ENCODE peak calls at places on chromosome 22, in five cellular contexts. I is neuronal stem cell, X is H9, N is mesenchymal stem cell, S is IMR-90. R is an unnamed sample.
A peak's percentile ranks its signal among the peaks of the same experiment; 100 is the strongest.

GRCh38 chr22:20510811-20511577 is 3.6 kb downstream of the MED15 start:
- DNase-seq in S (no peak), N (no peak), I (no peak), X (no peak), R (no peak)

GRCh38 chr22:34973926-34974325 is 92.0 kb upstream of the ISX start:
- DNase-seq in X (no peak), S (no peak), N (no peak), I (no peak), R (no peak)

GRCh38 chr22:44107341-44107740 is 73.4 kb upstream of the PARVG start:
- DNase-seq in I (no peak), S (no peak), X (peak; percentile 75), N (no peak), R (no peak)

GRCh38 chr22:36507518-36508010 is 724 bp upstream of the FOXRED2 start:
- DNase-seq in S (no peak), N (no peak), X (no peak), I (no peak), R (no peak)

GRCh38 chr22:42932857-42933782 is 76.0 kb upstream of the ARFGAP3 start:
- DNase-seq in N (no peak), S (peak; percentile 28), I (no peak), X (no peak), R (peak; percentile 44)

GRCh38 chr22:50722716-50723428 is 15.1 kb upstream of the ACR start:
- DNase-seq in I (no peak), N (no peak), X (no peak), S (no peak), R (no peak)

GRCh38 chr22:47324435-47324990 is 562.1 kb downstream of the TBC1D22A start:
- DNase-seq in N (no peak), X (no peak), S (no peak), I (no peak), R (no peak)

GRCh38 chr22:37060801-37061610 is 9.5 kb downstream of the KCTD17 start:
- DNase-seq in X (no peak), S (no peak), N (no peak), I (no peak), R (no peak)

GRCh38 chr22:44247923-44248892 is 64.5 kb downstream of the SHISAL1 start:
- DNase-seq in N (no peak), X (no peak), I (no peak), S (no peak), R (no peak)

GRCh38 chr22:29380032-29380781 is 8.2 kb downstream of the AP1B1 start:
- DNase-seq in N (peak; percentile 15), I (no peak), X (no peak), S (peak; percentile 58), R (peak; percentile 37)

GRCh38 chr22:23804781-23805291 is 18.1 kb downstream of the SMARCB1 start:
- DNase-seq in X (no peak), S (no peak), N (no peak), I (no peak), R (no peak)

GRCh38 chr22:47808236-47808845 is 1045.9 kb downstream of the TBC1D22A start:
- DNase-seq in I (no peak), S (no peak), N (no peak), X (no peak), R (no peak)

GRCh38 chr22:37284807-37285355 is 2.6 kb downstream of the CYTH4 start:
- DNase-seq in I (no peak), S (no peak), X (no peak), N (peak; percentile 20), R (peak; percentile 30)

GRCh38 chr22:23137905-23138520 is 3.8 kb downstream of the RSPH14 start:
- DNase-seq in S (no peak), X (no peak), I (no peak), N (no peak), R (no peak)

GRCh38 chr22:17871726-17872458 is 97.6 kb upstream of the BID start:
- DNase-seq in N (no peak), X (no peak), I (no peak), S (no peak), R (peak; percentile 44)

GRCh38 chr22:27772370-27773235 is 29.0 kb downstream of the MN1 start:
- DNase-seq in N (no peak), X (no peak), I (no peak), S (no peak), R (no peak)

GRCh38 chr22:43060213-43060612 is 29.0 kb downstream of the TTLL1 start:
- DNase-seq in S (no peak), N (peak; percentile 15), I (peak; percentile 44), X (peak; percentile 86), R (peak; percentile 59)

GRCh38 chr22:20319041-20319744 is 667 bp downstream of the DGCR6L start:
- DNase-seq in I (no peak), X (peak; percentile 42), N (peak; percentile 54), S (no peak), R (peak; percentile 56)

GRCh38 chr22:19139974-19140373 is 4.5 kb downstream of the ESS2 start:
- DNase-seq in N (no peak), X (no peak), I (no peak), S (no peak), R (no peak)

GRCh38 chr22:35894464-35894878 is 134.2 kb downstream of the RBFOX2 start:
- DNase-seq in S (no peak), X (no peak), N (no peak), I (no peak), R (no peak)

GRCh38 chr22:17114958-17115235 is 6.3 kb downstream of the TMEM121B start:
- DNase-seq in S (no peak), N (no peak), X (no peak), I (no peak), R (no peak)

GRCh38 chr22:38429460-38430128 is 25.4 kb downstream of the KCNJ4 start:
- DNase-seq in S (peak; percentile 13), N (peak; percentile 69), I (no peak), X (peak; percentile 20), R (no peak)

GRCh38 chr22:43885786-43886185 is 6.0 kb downstream of the PNPLA5 start:
- DNase-seq in S (no peak), I (no peak), N (no peak), X (no peak), R (no peak)

GRCh38 chr22:37222440-37222971 is 10.2 kb upstream of the SSTR3 start:
- DNase-seq in N (no peak), X (no peak), I (no peak), S (no peak), R (no peak)

GRCh38 chr22:35530700-35531099 is 9.9 kb upstream of the RASD2 start:
- DNase-seq in N (no peak), I (no peak), S (no peak), X (no peak), R (no peak)

GRCh38 chr22:28989484-28989883 is 72.1 kb downstream of the C22orf31 start:
- DNase-seq in S (no peak), X (no peak), I (no peak), N (no peak), R (no peak)

GRCh38 chr22:22080270-22080669 is 97.7 kb upstream of the TOP3B start:
- DNase-seq in I (no peak), S (no peak), N (no peak), X (no peak), R (no peak)

GRCh38 chr22:38345782-38346181 is 28.5 kb upstream of the CSNK1E start:
- DNase-seq in X (no peak), S (no peak), N (no peak), I (no peak), R (no peak)

GRCh38 chr22:39317084-39317755 is 2.2 kb downstream of the RPL3 start:
- DNase-seq in S (no peak), N (peak; percentile 50), X (peak; percentile 37), I (no peak), R (peak; percentile 22)

GRCh38 chr22:36493690-36494110 is 12.3 kb upstream of the TXN2 start:
- DNase-seq in N (no peak), I (no peak), S (no peak), X (no peak), R (no peak)

GRCh38 chr22:36369922-36370781 is 17.6 kb downstream of the MYH9 start:
- DNase-seq in I (no peak), X (no peak), S (peak; percentile 41), N (peak; percentile 68), R (peak; percentile 94)

GRCh38 chr22:22342697-22343602 is 98.4 kb downstream of the VPREB1 start:
- DNase-seq in S (no peak), X (peak; percentile 93), I (peak; percentile 57), N (peak; percentile 24), R (peak; percentile 93)

GRCh38 chr22:44312766-44313165 is at the start of gene SHISAL1:
- DNase-seq in I (no peak), X (no peak), S (peak; percentile 22), N (peak; percentile 53), R (no peak)

GRCh38 chr22:27627901-27628300 is 173.7 kb downstream of the MN1 start:
- DNase-seq in N (no peak), X (no peak), S (no peak), I (no peak), R (no peak)

GRCh38 chr22:27641049-27641790 is 160.3 kb downstream of the MN1 start:
- DNase-seq in S (peak; percentile 29), I (no peak), X (no peak), N (peak; percentile 51), R (no peak)

GRCh38 chr22:24507742-24508141 is 12.6 kb downstream of the UPB1 start:
- DNase-seq in N (no peak), I (no peak), S (no peak), X (peak; percentile 90), R (no peak)

GRCh38 chr22:21775061-21775460 is 39.5 kb upstream of the YPEL1 start:
- DNase-seq in S (peak; percentile 61), I (no peak), X (no peak), N (no peak), R (no peak)

GRCh38 chr22:43529461-43529860 is 117.6 kb downstream of the MPPED1 start:
- DNase-seq in S (no peak), X (no peak), I (no peak), N (no peak), R (no peak)

GRCh38 chr22:47944941-47945340 is 1182.5 kb downstream of the TBC1D22A start:
- DNase-seq in N (no peak), S (no peak), I (no peak), X (no peak), R (no peak)

DNA sequence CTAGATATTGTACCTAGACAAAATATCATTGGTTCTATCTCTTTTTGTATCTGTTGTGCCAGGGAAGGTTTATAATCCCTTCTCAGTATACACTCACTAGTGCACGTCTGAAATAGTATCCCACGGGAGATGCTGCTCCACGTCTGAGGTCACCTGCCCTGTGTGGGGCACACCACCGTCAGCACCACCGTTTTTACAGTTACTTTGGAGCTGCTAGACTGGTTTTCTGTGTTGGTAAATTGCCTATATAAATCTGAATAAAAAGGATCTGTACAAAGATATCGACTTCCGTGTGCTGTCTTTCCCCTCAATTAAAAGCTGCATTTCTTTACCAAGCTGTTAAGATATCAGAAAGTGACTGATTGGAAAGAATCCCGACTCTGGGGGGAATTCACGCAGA is 13.0 kb upstream of the MYO18B start:
- DNase-seq in I (no peak), S (no peak), X (no peak), N (no peak), R (no peak)
- H3K9ac ChIP-seq in I (no peak overlapping the region), S (no peak overlapping the region), X (no peak overlapping the region), N (no peak overlapping the region), R (no peak overlapping the region)

GRCh38 chr22:31753005-31753633 is 700 bp upstream of the DEPDC5 start:
- DNase-seq in N (peak; percentile 46), S (no peak), I (peak; percentile 66), X (peak; percentile 93), R (peak; percentile 57)
- H3K14ac ChIP-seq in N (no peak overlapping the region), S (peak overlapping the region; percentile 100), I (no peak overlapping the region), X (no peak overlapping the region), R (peak overlapping the region; percentile 92)

GRCh38 chr22:31080848-31081649 is at the start of gene SMTN:
- DNase-seq in N (peak; percentile 92), X (peak; percentile 94), I (peak; percentile 93), S (peak; percentile 85), R (peak; percentile 98)
- H3K9ac ChIP-seq in N (peak within 1 kb of the TSS; percentile 95), X (peak within 1 kb of the TSS; percentile 36), I (peak within 1 kb of the TSS; percentile 84), S (peak within 1 kb of the TSS; percentile 95), R (peak within 1 kb of the TSS; percentile 91)

GRCh38 chr22:41812805-41813545 is 12.5 kb downstream of the CCDC134 start:
- DNase-seq in N (no peak), S (no peak), X (no peak), I (no peak), R (no peak)
- H3K14ac ChIP-seq in N (no peak overlapping the region), S (no peak overlapping the region), X (no peak overlapping the region), I (no peak overlapping the region), R (no peak overlapping the region)